ENCODE peak calls at places on chromosome 20, in six cellular contexts. One of them, this sample, is unnamed.

GRCh38 chr20:46977909-46978588 is 83.4 kb downstream of the EYA2 start:
- DNase-seq in DND-41: no peak
- DNase-seq in MM.1S: no peak
- DNase-seq in PC-3: no peak
- DNase-seq in GM12878: no peak
- DNase-seq in neural progenitor cell: no peak
- DNase-seq in this sample: no peak

GRCh38 chr20:6007529-6008103 is 46.2 kb downstream of the LRRN4 start:
- DNase-seq in DND-41: no peak
- DNase-seq in MM.1S: no peak
- DNase-seq in PC-3: peak
- DNase-seq in GM12878: no peak
- DNase-seq in neural progenitor cell: no peak
- DNase-seq in this sample: no peak

GRCh38 chr20:51631011-51631950 is 88.8 kb upstream of the NFATC2 start:
- DNase-seq in DND-41: no peak
- DNase-seq in MM.1S: no peak
- DNase-seq in PC-3: peak
- DNase-seq in GM12878: no peak
- DNase-seq in neural progenitor cell: no peak
- DNase-seq in this sample: peak

GRCh38 chr20:62688083-62688482 is 20.6 kb upstream of the NTSR1 start:
- DNase-seq in DND-41: no peak
- DNase-seq in MM.1S: no peak
- DNase-seq in PC-3: no peak
- DNase-seq in GM12878: no peak
- DNase-seq in neural progenitor cell: no peak
- DNase-seq in this sample: no peak

GRCh38 chr20:8330316-8330784 is 198.3 kb downstream of the PLCB1 start:
- DNase-seq in DND-41: no peak
- DNase-seq in MM.1S: no peak
- DNase-seq in PC-3: no peak
- DNase-seq in GM12878: no peak
- DNase-seq in neural progenitor cell: no peak
- DNase-seq in this sample: no peak

GRCh38 chr20:779771-780170 is 11.5 kb upstream of the SLC52A3 start:
- DNase-seq in DND-41: no peak
- DNase-seq in MM.1S: no peak
- DNase-seq in PC-3: no peak
- DNase-seq in GM12878: no peak
- DNase-seq in neural progenitor cell: no peak
- DNase-seq in this sample: no peak

GRCh38 chr20:33132858-33133615 is 34.9 kb upstream of the BPIFA2 start:
- DNase-seq in DND-41: no peak
- DNase-seq in MM.1S: no peak
- DNase-seq in PC-3: no peak
- DNase-seq in GM12878: no peak
- DNase-seq in neural progenitor cell: peak
- DNase-seq in this sample: no peak

GRCh38 chr20:4130404-4131189 is 115.2 kb upstream of the RNF24 start:
- DNase-seq in DND-41: peak
- DNase-seq in MM.1S: no peak
- DNase-seq in PC-3: peak
- DNase-seq in GM12878: no peak
- DNase-seq in neural progenitor cell: no peak
- DNase-seq in this sample: no peak

GRCh38 chr20:50567860-50568548 is 57.8 kb downstream of the PTPN1 start:
- DNase-seq in DND-41: no peak
- DNase-seq in MM.1S: no peak
- DNase-seq in PC-3: no peak
- DNase-seq in GM12878: no peak
- DNase-seq in neural progenitor cell: no peak
- DNase-seq in this sample: no peak

GRCh38 chr20:25327521-25328235 is 63.0 kb downstream of the ABHD12 start:
- DNase-seq in DND-41: no peak
- DNase-seq in MM.1S: no peak
- DNase-seq in PC-3: no peak
- DNase-seq in GM12878: no peak
- DNase-seq in neural progenitor cell: no peak
- DNase-seq in this sample: no peak

GRCh38 chr20:51440589-51440988 is 101.9 kb downstream of the NFATC2 start:
- DNase-seq in DND-41: no peak
- DNase-seq in MM.1S: no peak
- DNase-seq in PC-3: no peak
- DNase-seq in GM12878: no peak
- DNase-seq in neural progenitor cell: no peak
- DNase-seq in this sample: no peak

GRCh38 chr20:25032065-25032477 is 25.9 kb downstream of the ACSS1 start:
- DNase-seq in DND-41: no peak
- DNase-seq in MM.1S: no peak
- DNase-seq in PC-3: no peak
- DNase-seq in GM12878: no peak
- DNase-seq in neural progenitor cell: no peak
- DNase-seq in this sample: no peak

GRCh38 chr20:64025101-64025825 is 10.7 kb upstream of the C20orf204 start:
- DNase-seq in DND-41: no peak
- DNase-seq in MM.1S: no peak
- DNase-seq in PC-3: no peak
- DNase-seq in GM12878: no peak
- DNase-seq in neural progenitor cell: no peak
- DNase-seq in this sample: peak

GRCh38 chr20:4549711-4550259 is 171.9 kb upstream of the PRND start:
- DNase-seq in DND-41: no peak
- DNase-seq in MM.1S: no peak
- DNase-seq in PC-3: no peak
- DNase-seq in GM12878: no peak
- DNase-seq in neural progenitor cell: no peak
- DNase-seq in this sample: no peak

GRCh38 chr20:4813076-4813838 is 91.5 kb downstream of the PRND start:
- DNase-seq in DND-41: no peak
- DNase-seq in MM.1S: no peak
- DNase-seq in PC-3: no peak
- DNase-seq in GM12878: peak
- DNase-seq in neural progenitor cell: no peak
- DNase-seq in this sample: no peak

GRCh38 chr20:44454301-44454963 is 21.2 kb upstream of the TTPAL start:
- DNase-seq in DND-41: no peak
- DNase-seq in MM.1S: no peak
- DNase-seq in PC-3: no peak
- DNase-seq in GM12878: no peak
- DNase-seq in neural progenitor cell: no peak
- DNase-seq in this sample: no peak

GRCh38 chr20:59165389-59165785 is 1.8 kb downstream of the ZNF831 start:
- DNase-seq in DND-41: no peak
- DNase-seq in MM.1S: no peak
- DNase-seq in PC-3: no peak
- DNase-seq in GM12878: no peak
- DNase-seq in neural progenitor cell: no peak
- DNase-seq in this sample: peak

GRCh38 chr20:47502271-47502730 is 614 bp downstream of the NCOA3 start:
- DNase-seq in DND-41: peak
- DNase-seq in MM.1S: peak
- DNase-seq in PC-3: no peak
- DNase-seq in GM12878: no peak
- DNase-seq in neural progenitor cell: peak
- DNase-seq in this sample: peak

GRCh38 chr20:58452667-58453255 is 62.4 kb downstream of the APCDD1L start:
- DNase-seq in DND-41: no peak
- DNase-seq in MM.1S: no peak
- DNase-seq in PC-3: no peak
- DNase-seq in GM12878: no peak
- DNase-seq in neural progenitor cell: no peak
- DNase-seq in this sample: no peak

GRCh38 chr20:43416591-43417228 is 41.0 kb upstream of the SRSF6 start:
- DNase-seq in DND-41: no peak
- DNase-seq in MM.1S: no peak
- DNase-seq in PC-3: no peak
- DNase-seq in GM12878: no peak
- DNase-seq in neural progenitor cell: no peak
- DNase-seq in this sample: no peak

GRCh38 chr20:43691928-43692524 is 25.1 kb downstream of the MYBL2 start:
- DNase-seq in DND-41: peak
- DNase-seq in MM.1S: peak
- DNase-seq in PC-3: peak
- DNase-seq in GM12878: no peak
- DNase-seq in neural progenitor cell: peak
- DNase-seq in this sample: peak

GRCh38 chr20:34268851-34269668 is 27.8 kb downstream of the ASIP start:
- DNase-seq in DND-41: no peak
- DNase-seq in MM.1S: peak
- DNase-seq in PC-3: no peak
- DNase-seq in GM12878: no peak
- DNase-seq in neural progenitor cell: peak
- DNase-seq in this sample: peak

GRCh38 chr20:460707-461106 is 1.6 kb downstream of the TBC1D20 start:
- DNase-seq in DND-41: no peak
- DNase-seq in MM.1S: no peak
- DNase-seq in PC-3: no peak
- DNase-seq in GM12878: no peak
- DNase-seq in neural progenitor cell: no peak
- DNase-seq in this sample: no peak

GRCh38 chr20:40481743-40482458 is 207.1 kb downstream of the MAFB start:
- DNase-seq in DND-41: peak
- DNase-seq in MM.1S: peak
- DNase-seq in PC-3: no peak
- DNase-seq in GM12878: no peak
- DNase-seq in neural progenitor cell: no peak
- DNase-seq in this sample: no peak

GRCh38 chr20:21681932-21682318 is 23.5 kb upstream of the PAX1 start:
- DNase-seq in DND-41: no peak
- DNase-seq in MM.1S: no peak
- DNase-seq in PC-3: no peak
- DNase-seq in GM12878: no peak
- DNase-seq in neural progenitor cell: no peak
- DNase-seq in this sample: no peak

GRCh38 chr20:3710703-3711417 is 1.5 kb downstream of the SIGLEC1 start:
- DNase-seq in DND-41: peak
- DNase-seq in MM.1S: peak
- DNase-seq in PC-3: peak
- DNase-seq in GM12878: no peak
- DNase-seq in neural progenitor cell: peak
- DNase-seq in this sample: peak

DNA sequence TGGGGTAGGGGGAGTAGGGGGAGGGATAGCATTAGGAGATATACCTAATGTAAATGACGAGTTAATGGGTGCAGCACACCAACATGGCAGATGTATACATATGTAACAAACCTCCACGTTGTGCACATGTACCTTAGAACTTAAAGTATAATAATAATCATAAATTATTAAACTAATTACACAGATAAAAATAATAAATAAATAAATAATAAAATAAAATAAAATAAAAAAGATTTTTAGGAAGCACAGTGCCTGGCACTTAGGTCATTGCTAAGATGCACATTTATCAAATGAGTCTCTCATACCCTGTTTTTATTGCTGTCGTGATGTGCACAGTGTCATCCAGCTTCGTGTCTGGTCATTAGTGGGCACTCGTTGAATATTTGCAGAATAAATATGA is 19.0 kb upstream of the RTF2 start:
- DNase-seq in DND-41: no peak
- DNase-seq in MM.1S: no peak
- DNase-seq in PC-3: no peak
- DNase-seq in GM12878: no peak
- DNase-seq in neural progenitor cell: no peak
- DNase-seq in this sample: no peak
- TF ChIP-seq EZH2 in DND-41: no peak
- TF ChIP-seq EZH2 in MM.1S: no peak
- TF ChIP-seq EZH2 in PC-3: no peak
- TF ChIP-seq EZH2 in GM12878: no peak
- TF ChIP-seq EZH2 in neural progenitor cell: no peak
- TF ChIP-seq EZH2 in this sample: no peak

GRCh38 chr20:36015806-36016401 is 47.5 kb downstream of the CNBD2 start:
- DNase-seq in DND-41: no peak
- DNase-seq in MM.1S: no peak
- DNase-seq in PC-3: no peak
- DNase-seq in GM12878: no peak
- DNase-seq in neural progenitor cell: no peak
- DNase-seq in this sample: no peak
- TF ChIP-seq EZH2 in DND-41: no peak
- TF ChIP-seq EZH2 in MM.1S: no peak
- TF ChIP-seq EZH2 in PC-3: no peak
- TF ChIP-seq EZH2 in GM12878: no peak
- TF ChIP-seq EZH2 in neural progenitor cell: no peak
- TF ChIP-seq EZH2 in this sample: no peak

GRCh38 chr20:2005359-2005758 is 11.5 kb upstream of the PDYN start:
- DNase-seq in DND-41: no peak
- DNase-seq in MM.1S: no peak
- DNase-seq in PC-3: peak
- DNase-seq in GM12878: no peak
- DNase-seq in neural progenitor cell: no peak
- DNase-seq in this sample: no peak

GRCh38 chr20:2002365-2002764 is 8.5 kb upstream of the PDYN start:
- DNase-seq in DND-41: no peak
- DNase-seq in MM.1S: no peak
- DNase-seq in PC-3: no peak
- DNase-seq in GM12878: no peak
- DNase-seq in neural progenitor cell: no peak
- DNase-seq in this sample: no peak

GRCh38 chr20:2006452-2007381 is 12.9 kb upstream of the PDYN start:
- DNase-seq in DND-41: peak
- DNase-seq in MM.1S: peak
- DNase-seq in PC-3: peak
- DNase-seq in GM12878: no peak
- DNase-seq in neural progenitor cell: peak
- DNase-seq in this sample: peak

GRCh38 chr20:2004171-2004570 is 10.3 kb upstream of the PDYN start:
- DNase-seq in DND-41: no peak
- DNase-seq in MM.1S: no peak
- DNase-seq in PC-3: no peak
- DNase-seq in GM12878: no peak
- DNase-seq in neural progenitor cell: no peak
- DNase-seq in this sample: no peak

DNA sequence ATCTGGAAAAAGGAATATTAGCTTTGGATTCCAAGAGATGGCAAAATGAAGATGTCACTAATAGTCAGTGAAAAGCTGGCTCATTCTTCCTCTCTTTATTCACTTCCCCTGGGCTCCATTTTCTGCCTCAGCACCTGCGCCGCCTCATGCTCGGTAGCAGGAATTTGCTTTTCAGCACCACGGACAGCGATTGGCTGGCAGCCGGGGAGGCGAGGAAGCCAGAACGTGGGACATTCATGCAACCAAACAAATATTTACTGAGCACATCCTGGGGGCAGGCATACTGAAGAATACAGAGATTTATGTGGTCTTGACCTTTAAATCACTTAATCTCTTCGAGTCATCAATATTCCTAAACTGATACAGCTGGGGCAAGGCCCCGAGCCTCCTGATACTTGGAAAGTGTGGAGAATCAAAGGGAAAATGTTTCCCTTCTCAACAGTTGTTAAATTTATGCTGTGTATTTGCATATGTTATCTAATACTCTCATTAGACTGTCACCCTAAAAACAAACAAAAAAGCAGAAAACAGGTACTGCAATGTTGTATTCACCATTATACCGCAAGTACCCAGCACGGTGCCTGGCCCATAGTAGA is 12.1 kb upstream of the PDYN start:
- DNase-seq in DND-41: peak
- DNase-seq in MM.1S: peak
- DNase-seq in PC-3: peak
- DNase-seq in GM12878: no peak
- DNase-seq in neural progenitor cell: peak
- DNase-seq in this sample: peak
- TF ChIP-seq EZH2 in DND-41: no peak
- TF ChIP-seq EZH2 in MM.1S: no peak
- TF ChIP-seq EZH2 in PC-3: no peak
- TF ChIP-seq EZH2 in GM12878: no peak
- TF ChIP-seq EZH2 in neural progenitor cell: no peak
- TF ChIP-seq EZH2 in this sample: no peak

GRCh38 chr20:32052792-32053362 is 835 bp downstream of the HCK start:
- DNase-seq in DND-41: no peak
- DNase-seq in MM.1S: no peak
- DNase-seq in PC-3: no peak
- DNase-seq in GM12878: no peak
- DNase-seq in neural progenitor cell: peak
- DNase-seq in this sample: no peak
- TF ChIP-seq EZH2 in DND-41: no peak
- TF ChIP-seq EZH2 in MM.1S: no peak
- TF ChIP-seq EZH2 in PC-3: no peak
- TF ChIP-seq EZH2 in GM12878: no peak
- TF ChIP-seq EZH2 in neural progenitor cell: no peak
- TF ChIP-seq EZH2 in this sample: peak

This sample was measured in hepatocyte.